ENCODE peak calls at places on chromosomes 3 and 15, in six cellular contexts. D, B, Z, G, O and S are unnamed samples.

GRCh38 chr3:71680588-71680987 is 44.6 kb downstream of the EIF4E3 start:
- DNase-seq in D (peak), B (no peak), Z (no peak), G (no peak), O (peak), S (no peak)

GRCh38 chr3:25056-25455 is 171.5 kb upstream of the CHL1 start:
- DNase-seq in D (no peak), B (no peak), Z (no peak), G (no peak), O (no peak), S (no peak)

GRCh38 chr3:13879102-13879945 is 547 bp downstream of the WNT7A start:
- DNase-seq in D (no peak), B (no peak), Z (no peak), G (no peak), O (no peak), S (peak)

GRCh38 chr3:12501360-12502020 is 17.2 kb downstream of the TSEN2 start:
- DNase-seq in D (peak), B (no peak), Z (peak), G (peak), O (peak), S (no peak)

GRCh38 chr15:41558400-41559238 is at the start of gene TYRO3:
- DNase-seq in D (peak), B (peak), Z (peak), G (no peak), O (peak), S (peak)

GRCh38 chr3:171461087-171461917 is 1.1 kb upstream of the TNIK start:
- DNase-seq in D (peak), B (no peak), Z (peak), G (no peak), O (peak), S (no peak)

GRCh38 chr15:65868546-65869126 is 655 bp upstream of the RAB11A start:
- DNase-seq in D (no peak), B (no peak), Z (no peak), G (no peak), O (no peak), S (no peak)

GRCh38 chr3:88412346-88412745 is 262.6 kb downstream of the C3orf38 start:
- DNase-seq in D (no peak), B (no peak), Z (no peak), G (no peak), O (no peak), S (no peak)

GRCh38 chr3:170830580-170830979 is 39.4 kb downstream of the RPL22L1 start:
- DNase-seq in D (no peak), B (no peak), Z (no peak), G (no peak), O (no peak), S (no peak)

GRCh38 chr3:16547958-16548357 is 34.5 kb upstream of the RFTN1 start:
- DNase-seq in D (no peak), B (no peak), Z (no peak), G (no peak), O (no peak), S (no peak)

GRCh38 chr15:43878466-43878865 is 51.7 kb downstream of the WDR76 start:
- DNase-seq in D (no peak), B (no peak), Z (no peak), G (no peak), O (no peak), S (no peak)

GRCh38 chr3:15495461-15496340 is 25.8 kb downstream of the COLQ start:
- DNase-seq in D (no peak), B (no peak), Z (no peak), G (no peak), O (no peak), S (no peak)

GRCh38 chr3:139151530-139151929 is 106.8 kb upstream of the PRR23C start:
- DNase-seq in D (no peak), B (no peak), Z (no peak), G (no peak), O (no peak), S (no peak)

GRCh38 chr3:120272294-120272693 is 12.7 kb downstream of the GPR156 start:
- DNase-seq in D (no peak), B (no peak), Z (no peak), G (no peak), O (no peak), S (no peak)

GRCh38 chr3:24853685-24854341 is 359.2 kb upstream of the THRB start:
- DNase-seq in D (no peak), B (no peak), Z (no peak), G (no peak), O (no peak), S (no peak)

GRCh38 chr3:100634493-100635272 is 25.3 kb downstream of the ADGRG7 start:
- DNase-seq in D (peak), B (no peak), Z (peak), G (no peak), O (peak), S (peak)

GRCh38 chr3:33438284-33438668 is 1.9 kb downstream of the UBP1 start:
- DNase-seq in D (peak), B (no peak), Z (peak), G (no peak), O (peak), S (no peak)

GRCh38 chr3:100144255-100144866 is 30.1 kb upstream of the FILIP1L start:
- DNase-seq in D (no peak), B (no peak), Z (no peak), G (no peak), O (no peak), S (no peak)

GRCh38 chr3:168250415-168250861 is 154.7 kb upstream of the GOLIM4 start:
- DNase-seq in D (no peak), B (no peak), Z (no peak), G (no peak), O (peak), S (peak)

GRCh38 chr3:194488007-194488742 is 1.4 kb upstream of the ATP13A3 start:
- DNase-seq in D (no peak), B (no peak), Z (no peak), G (no peak), O (peak), S (no peak)

GRCh38 chr3:69105320-69105719 is 17.1 kb downstream of the LMOD3 start:
- DNase-seq in D (peak), B (no peak), Z (no peak), G (no peak), O (peak), S (no peak)

GRCh38 chr15:69919816-69920215 is 177.9 kb downstream of the TLE3 start:
- DNase-seq in D (no peak), B (no peak), Z (no peak), G (no peak), O (no peak), S (no peak)

GRCh38 chr3:126373146-126373613 is 16.0 kb upstream of the KLF15 start:
- DNase-seq in D (no peak), B (no peak), Z (no peak), G (no peak), O (no peak), S (no peak)

GRCh38 chr3:155859859-155860258 is 5.6 kb upstream of the SLC33A1 start:
- DNase-seq in D (no peak), B (no peak), Z (no peak), G (no peak), O (peak), S (no peak)
- TF ChIP-seq CTCF in D (peak), B (peak), Z (peak), G (peak), O (peak), S (no peak)

GRCh38 chr3:48915296-48915695 is 3.3 kb upstream of the ARIH2 start:
- DNase-seq in D (no peak), B (no peak), Z (no peak), G (no peak), O (no peak), S (no peak)

GRCh38 chr3:48919215-48920138 is 835 bp downstream of the ARIH2 start:
- DNase-seq in D (no peak), B (no peak), Z (peak), G (no peak), O (peak), S (peak)

GRCh38 chr3:48918388-48919214 is at the start of gene ARIH2:
- DNase-seq in D (peak), B (peak), Z (peak), G (peak), O (peak), S (peak)
- TF ChIP-seq CTCF in D (no peak), B (peak), Z (no peak), G (peak), O (no peak), S (no peak)

GRCh38 chr15:26177816-26178215 is 314.7 kb upstream of the ATP10A start:
- DNase-seq in D (no peak), B (no peak), Z (no peak), G (no peak), O (no peak), S (no peak)

GRCh38 chr15:26178821-26179220 is 315.7 kb upstream of the ATP10A start:
- DNase-seq in D (no peak), B (no peak), Z (no peak), G (no peak), O (no peak), S (no peak)

GRCh38 chr15:26176831-26177230 is 313.7 kb upstream of the ATP10A start:
- DNase-seq in D (no peak), B (no peak), Z (no peak), G (no peak), O (no peak), S (no peak)

DNA sequence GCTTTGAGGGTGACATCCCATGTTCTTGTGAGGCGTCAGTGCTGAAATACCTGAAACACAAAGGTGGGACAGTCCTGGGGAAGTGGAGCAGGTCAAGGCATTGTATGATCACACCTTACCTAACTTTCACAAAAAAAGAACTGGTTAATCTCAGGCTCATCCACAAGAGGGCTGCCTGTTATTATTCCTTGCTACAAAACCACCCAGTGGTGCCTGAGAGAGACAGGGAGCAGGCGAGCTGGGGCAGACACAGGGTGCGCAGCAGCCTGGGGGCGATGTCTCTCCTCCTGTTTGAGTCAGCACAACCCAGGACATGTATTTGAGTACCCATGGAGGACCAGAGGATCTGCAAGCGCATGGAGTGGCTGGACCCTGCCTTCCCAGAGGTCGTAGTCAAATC is 316.8 kb upstream of the ATP10A start:
- DNase-seq in D (no peak), B (no peak), Z (no peak), G (no peak), O (no peak), S (peak)
- TF ChIP-seq CTCF in D (no peak), B (no peak), Z (no peak), G (no peak), O (no peak), S (peak)

GRCh38 chr3:42557849-42558248 is 23.9 kb downstream of the SEC22C start:
- DNase-seq in D (no peak), B (no peak), Z (no peak), G (no peak), O (no peak), S (no peak)

DNA sequence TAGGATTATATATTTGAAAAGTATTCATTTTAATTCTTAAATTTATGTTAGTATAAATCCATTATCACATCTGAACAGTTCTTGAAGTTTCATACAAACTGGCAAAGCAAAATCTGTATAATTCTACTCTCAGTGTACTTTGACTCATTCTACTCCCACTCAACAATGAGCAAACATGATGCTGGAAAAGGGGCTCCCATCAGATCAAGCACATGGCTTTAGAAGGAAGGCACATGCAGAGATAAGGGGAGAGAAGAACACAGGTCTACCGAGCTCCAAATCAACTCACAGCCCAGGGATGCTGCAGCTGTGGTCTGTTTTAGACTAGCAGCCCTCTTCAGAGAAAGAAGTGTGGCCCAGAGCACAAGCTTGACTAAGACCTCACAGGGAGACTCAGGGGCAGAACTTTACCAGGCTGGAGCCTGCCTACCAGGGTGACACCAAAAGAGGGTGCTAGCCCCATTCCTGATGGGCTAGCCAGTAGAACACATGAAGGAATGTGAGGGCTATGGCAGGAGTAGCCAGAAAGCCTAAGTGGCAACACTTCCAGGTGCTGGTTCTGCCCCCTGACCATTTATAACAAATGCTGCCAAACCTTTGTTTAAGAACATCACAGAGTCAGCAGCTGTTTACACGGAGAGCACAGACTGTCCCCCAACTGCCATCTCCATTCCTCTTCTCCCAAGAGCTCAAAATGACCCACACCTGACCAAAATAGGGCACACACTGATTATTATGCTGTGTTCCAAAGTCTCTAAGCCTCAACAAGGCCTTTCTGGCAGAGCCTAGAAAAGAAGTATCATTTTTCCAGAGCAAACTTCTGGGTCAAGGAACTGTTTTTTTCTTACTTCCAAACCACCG is 19.5 kb downstream of the SEC22C start:
- DNase-seq in D (no peak), B (no peak), Z (no peak), G (no peak), O (no peak), S (no peak)
- TF ChIP-seq CTCF in D (no peak), B (no peak), Z (no peak), G (no peak), O (no peak), S (no peak)

DNA sequence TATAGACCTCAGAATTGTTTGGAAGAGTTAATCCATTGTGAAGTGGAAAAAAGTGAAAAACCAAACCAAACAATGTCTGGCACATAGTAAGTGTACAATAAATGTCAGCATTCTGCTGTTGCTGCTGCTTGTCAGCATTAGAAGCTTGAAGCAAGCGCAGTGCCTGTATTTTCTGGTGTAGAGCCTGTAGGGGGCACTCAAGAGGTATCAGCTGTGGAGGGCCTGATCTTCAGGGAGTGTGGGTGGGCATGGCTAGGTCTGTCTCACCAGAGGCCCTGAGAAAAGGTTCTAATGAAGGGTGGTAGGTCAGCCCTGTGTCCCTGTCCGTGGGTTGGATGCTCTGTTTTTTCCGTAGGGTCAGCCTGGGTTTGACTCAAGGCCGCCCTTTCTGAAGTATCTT is 3.6 kb downstream of the ADAMTSL3 start:
- DNase-seq in D (no peak), B (no peak), Z (no peak), G (no peak), O (no peak), S (no peak)
- TF ChIP-seq CTCF in D (no peak), B (no peak), Z (peak), G (peak), O (peak), S (peak)

GRCh38 chr15:71548317-71548908 is 261.9 kb upstream of the NR2E3 start:
- DNase-seq in D (no peak), B (no peak), Z (no peak), G (no peak), O (no peak), S (no peak)
- TF ChIP-seq CTCF in D (no peak), B (no peak), Z (no peak), G (no peak), O (no peak), S (no peak)

GRCh38 chr3:160686955-160687535 is 10.1 kb downstream of the ARL14 start:
- DNase-seq in D (peak), B (no peak), Z (no peak), G (no peak), O (peak), S (no peak)
- TF ChIP-seq CTCF in D (peak), B (peak), Z (peak), G (peak), O (peak), S (peak)

DNA sequence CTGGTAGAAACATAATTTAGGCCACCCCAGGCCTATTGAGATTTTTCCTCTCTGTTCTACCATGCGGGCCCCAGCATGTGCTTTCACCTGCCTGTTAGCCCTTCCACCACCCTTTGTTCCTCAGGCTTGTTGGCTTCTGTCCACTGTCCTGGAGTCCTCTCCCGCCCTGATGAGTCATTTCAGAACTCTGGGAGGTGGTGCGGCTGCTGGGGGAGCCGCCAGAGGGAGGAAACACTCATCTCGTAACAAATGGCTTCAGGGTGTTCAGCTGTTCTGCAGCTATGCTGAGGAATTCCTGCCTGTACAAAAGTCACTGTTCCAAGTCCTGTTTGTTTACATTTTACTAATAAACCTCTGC is 36.3 kb downstream of the LRTM1 start:
- DNase-seq in D (peak), B (peak), Z (peak), G (peak), O (peak), S (no peak)
- TF ChIP-seq CTCF in D (peak), B (peak), Z (no peak), G (peak), O (peak), S (no peak)

DNA sequence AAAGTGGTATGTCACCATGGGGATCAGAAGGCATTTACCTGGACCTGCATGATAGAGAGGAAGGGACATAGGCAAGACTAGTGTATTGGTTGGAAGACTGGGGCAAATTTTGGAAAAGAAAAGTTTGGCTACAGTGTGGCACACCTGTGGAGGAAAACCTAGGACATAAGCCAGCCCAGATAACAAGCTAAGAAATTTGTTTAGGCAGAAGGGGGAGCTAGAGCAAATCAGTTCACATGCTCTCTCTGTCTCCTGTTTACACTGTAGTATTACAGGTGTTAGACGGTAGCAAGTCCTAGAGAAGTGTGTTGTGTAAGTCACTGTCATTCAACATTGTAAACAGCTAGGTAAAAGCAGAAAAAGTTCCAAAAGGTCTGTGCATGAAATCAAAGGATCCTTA is 11.9 kb upstream of the ALDH1A2 start:
- DNase-seq in D (no peak), B (no peak), Z (no peak), G (no peak), O (peak), S (no peak)
- TF ChIP-seq CTCF in D (no peak), B (no peak), Z (no peak), G (no peak), O (peak), S (no peak)